ENCODE peak calls at places on chromosomes 12 and 14, in eight cellular contexts. O, V, Y, U, G, E, Q and P are unnamed samples.

GRCh38 chr14:54901380-54902142 is 1.1 kb downstream of the GCH1 start:
- DNase-seq in O (no peak), V (peak), Y (no peak), U (no peak), G (no peak), E (no peak), Q (peak), P (no peak)

GRCh38 chr12:96107236-96107635 is 71.8 kb upstream of the LTA4H start:
- DNase-seq in O (no peak), V (no peak), Y (no peak), U (no peak), G (no peak), E (no peak), Q (peak), P (no peak)

GRCh38 chr12:63706336-63706735 is 38.0 kb upstream of the DPY19L2 start:
- DNase-seq in O (no peak), V (no peak), Y (no peak), U (no peak), G (no peak), E (no peak), Q (no peak), P (no peak)

GRCh38 chr12:97324471-97324870 is 138.1 kb upstream of the RMST start:
- DNase-seq in O (no peak), V (no peak), Y (no peak), U (no peak), G (no peak), E (no peak), Q (no peak), P (no peak)

GRCh38 chr14:54784657-54785056 is 118.0 kb downstream of the GCH1 start:
- DNase-seq in O (no peak), V (no peak), Y (peak), U (no peak), G (no peak), E (no peak), Q (no peak), P (no peak)

GRCh38 chr14:75537071-75537470 is 14.8 kb downstream of the BATF start:
- DNase-seq in O (no peak), V (no peak), Y (no peak), U (no peak), G (no peak), E (no peak), Q (no peak), P (no peak)

GRCh38 chr12:132596016-132596415 is 14.4 kb downstream of the LRCOL1 start:
- DNase-seq in O (no peak), V (no peak), Y (no peak), U (no peak), G (peak), E (no peak), Q (no peak), P (no peak)

GRCh38 chr12:131965073-131965472 is 15.3 kb downstream of the EP400 start:
- DNase-seq in O (no peak), V (no peak), Y (no peak), U (no peak), G (no peak), E (no peak), Q (no peak), P (no peak)

GRCh38 chr14:83467811-83468210 is 1934.2 kb upstream of the SEL1L start:
- DNase-seq in O (no peak), V (no peak), Y (no peak), U (no peak), G (no peak), E (no peak), Q (no peak), P (no peak)

GRCh38 chr14:61048640-61049039 is 67.6 kb downstream of the SLC38A6 start:
- DNase-seq in O (no peak), V (no peak), Y (no peak), U (no peak), G (no peak), E (no peak), Q (no peak), P (no peak)

GRCh38 chr12:91722072-91722471 is 423.6 kb downstream of the BTG1 start:
- DNase-seq in O (peak), V (peak), Y (no peak), U (no peak), G (no peak), E (no peak), Q (no peak), P (peak)

GRCh38 chr12:41277019-41277770 is 89.1 kb downstream of the PDZRN4 start:
- DNase-seq in O (peak), V (peak), Y (no peak), U (peak), G (peak), E (peak), Q (peak), P (peak)

GRCh38 chr12:119235352-119235751 is 56.6 kb downstream of the HSPB8 start:
- DNase-seq in O (no peak), V (no peak), Y (no peak), U (no peak), G (no peak), E (no peak), Q (no peak), P (no peak)
- TF ChIP-seq CTCF in O (no peak), V (no peak), Y (no peak), U (no peak), G (peak), E (peak), Q (no peak), P (no peak)

GRCh38 chr12:54138219-54138618 is 50.6 kb downstream of the SMUG1 start:
- DNase-seq in O (no peak), V (no peak), Y (no peak), U (no peak), G (no peak), E (no peak), Q (no peak), P (no peak)
- TF ChIP-seq CTCF in O (peak), V (no peak), Y (no peak), U (peak), G (no peak), E (no peak), Q (no peak), P (no peak)

GRCh38 chr12:109255377-109255776 is 53.7 kb downstream of the FOXN4 start:
- DNase-seq in O (no peak), V (no peak), Y (no peak), U (no peak), G (peak), E (no peak), Q (no peak), P (peak)
- TF ChIP-seq CTCF in O (no peak), V (no peak), Y (no peak), U (peak), G (peak), E (peak), Q (no peak), P (no peak)

GRCh38 chr14:71163050-71163841 is 256.0 kb downstream of the PCNX1 start:
- DNase-seq in O (no peak), V (no peak), Y (no peak), U (no peak), G (no peak), E (no peak), Q (no peak), P (no peak)

GRCh38 chr14:71166434-71166833 is 259.2 kb downstream of the PCNX1 start:
- DNase-seq in O (peak), V (no peak), Y (no peak), U (no peak), G (peak), E (peak), Q (peak), P (peak)

GRCh38 chr14:71165121-71165574 is 257.9 kb downstream of the PCNX1 start:
- DNase-seq in O (peak), V (no peak), Y (no peak), U (no peak), G (peak), E (no peak), Q (no peak), P (no peak)

GRCh38 chr14:71163842-71164500 is 256.7 kb downstream of the PCNX1 start:
- DNase-seq in O (no peak), V (no peak), Y (no peak), U (no peak), G (no peak), E (no peak), Q (no peak), P (no peak)

DNA sequence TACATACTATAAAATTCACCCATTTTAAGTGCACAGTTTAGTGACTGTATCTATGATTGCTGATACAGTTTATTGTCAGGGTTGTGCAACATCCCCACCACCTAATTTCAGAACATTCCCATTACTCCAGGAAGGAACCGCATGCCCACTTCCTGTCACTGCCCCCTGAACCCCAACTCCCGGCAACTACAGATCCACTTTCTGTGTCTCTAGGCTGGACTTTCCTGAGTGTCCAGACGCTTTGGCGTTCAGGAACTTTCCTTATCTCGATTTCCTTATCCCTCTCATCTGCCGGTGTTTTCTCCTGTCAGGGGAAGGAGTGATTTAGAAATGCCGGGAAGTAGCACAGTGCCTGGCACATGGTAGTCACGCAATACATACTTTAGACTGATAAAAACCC is 258.4 kb downstream of the PCNX1 start:
- DNase-seq in O (no peak), V (no peak), Y (no peak), U (no peak), G (peak), E (no peak), Q (no peak), P (no peak)
- TF ChIP-seq CTCF in O (no peak), V (no peak), Y (no peak), U (no peak), G (no peak), E (no peak), Q (no peak), P (no peak)

DNA sequence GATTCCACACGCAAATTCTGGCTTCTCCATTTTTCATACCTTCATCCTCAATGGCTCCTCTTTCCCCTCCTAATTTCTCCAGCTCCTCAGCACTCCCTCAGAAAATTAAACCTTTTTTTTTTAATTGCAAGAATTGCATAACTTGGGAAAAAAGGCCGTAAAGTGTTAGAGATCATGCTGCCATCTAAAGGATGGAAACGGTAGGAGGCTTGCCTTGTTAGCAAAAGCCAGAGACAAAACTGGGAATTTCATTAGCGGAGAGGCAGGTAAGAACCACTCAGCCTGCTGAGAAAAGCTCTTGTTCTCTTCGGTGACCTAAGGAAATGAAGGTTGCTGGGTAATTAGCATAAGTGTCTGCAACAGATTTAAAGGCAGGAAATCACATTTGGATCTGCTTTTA is 204.3 kb downstream of the AEBP2 start:
- DNase-seq in O (peak), V (peak), Y (no peak), U (no peak), G (peak), E (no peak), Q (peak), P (peak)
- TF ChIP-seq CTCF in O (peak), V (no peak), Y (no peak), U (no peak), G (peak), E (peak), Q (peak), P (peak)